ENCODE peak calls at places on chromosome 14, in five cellular contexts. H is stimulated activated CD8-positive, alpha-beta memory T cell treated with anti-CD3 and anti-CD28 coated beads, Interleukin-2, amount 100 ng/mL, for 1 hour; J is AML-193; Q is stimulated activated CD4-positive, alpha-beta T cell treated with anti-CD3 and anti-CD28 coated beads, Interleukin-12 subunit alpha, Interleukin-12 subunit beta, amount 100 ng/mL, for 4 hours; X is NCI-H2081. F is an unnamed sample.

GRCh38 chr14:21024668-21025373 is at the start of gene NDRG2:
- DNase-seq in Q (peak; percentile 68), X (peak; percentile 5), J (no peak), H (peak; percentile 64), F (no peak)

GRCh38 chr14:68526420-68527105 is 266.3 kb downstream of the ZFP36L1 start:
- DNase-seq in H (no peak), Q (no peak), J (no peak), X (no peak), F (no peak)

GRCh38 chr14:81953419-81953818 is 419.8 kb upstream of the SEL1L start:
- DNase-seq in Q (no peak), J (no peak), H (no peak), X (no peak), F (no peak)

GRCh38 chr14:39432619-39433451 is 602 bp upstream of the FBXO33 start:
- DNase-seq in H (peak; percentile 59), J (peak; percentile 34), X (peak; percentile 92), Q (peak; percentile 66), F (peak; percentile 86)

GRCh38 chr14:102849522-102850379 is 72.5 kb downstream of the TRAF3 start:
- DNase-seq in H (no peak), Q (no peak), J (no peak), X (peak; percentile 62), F (peak; percentile 96)

GRCh38 chr14:50619569-50620141 is 48.5 kb downstream of the SAV1 start:
- DNase-seq in X (peak; percentile 6), J (peak; percentile 52), Q (no peak), H (no peak), F (peak; percentile 24)

GRCh38 chr14:52377940-52378339 is 63.8 kb downstream of the PTGER2 start:
- DNase-seq in X (no peak), Q (no peak), H (no peak), J (no peak), F (no peak)

GRCh38 chr14:69315302-69315701 is 55.3 kb downstream of the GALNT16 start:
- DNase-seq in H (no peak), J (no peak), Q (no peak), X (peak; percentile 51), F (no peak)

GRCh38 chr14:104303705-104304425 is 165.5 kb downstream of the KIF26A start:
- DNase-seq in X (no peak), Q (no peak), J (no peak), H (no peak), F (no peak)

GRCh38 chr14:102203382-102203781 is 63.7 kb downstream of the WDR20 start:
- DNase-seq in J (no peak), X (no peak), H (no peak), Q (no peak), F (no peak)